ENCODE peak calls at places on chromosomes 6 and 20, in nine cellular contexts. V is Daoy, D is ELF-1, C is activated T-cell treated with anti-CD3 and anti-CD28 coated beads for 1 hour, F is prostate gland, N is activated gamma-delta T cell treated with Interleukin-2 at 50 U/mL for 16 hours, X is body of pancreas, Z is ascending aorta, I is A549. S is an unnamed sample.

GRCh38 chr6:142444388-142444787 is 142.6 kb downstream of the ADGRG6 start:
- DNase-seq in C (no peak), Z (no peak), I (no peak), N (no peak), X (no peak), D (no peak), V (no peak), F (no peak), S (no peak)

GRCh38 chr20:8427419-8428065 is 295.5 kb downstream of the PLCB1 start:
- DNase-seq in Z (no peak), N (no peak), V (no peak), C (no peak), I (no peak), X (no peak), F (no peak), D (no peak), S (no peak)

GRCh38 chr6:162942860-162943259 is 215.1 kb downstream of the PACRG start:
- DNase-seq in X (no peak), Z (no peak), F (no peak), I (no peak), D (peak), N (no peak), C (no peak), V (peak), S (no peak)

GRCh38 chr6:116190550-116190949 is 63.3 kb downstream of the TSPYL4 start:
- DNase-seq in Z (no peak), N (no peak), X (peak), V (peak), D (no peak), F (no peak), I (no peak), C (no peak), S (no peak)

GRCh38 chr6:150631283-150631981 is 31.7 kb downstream of the PLEKHG1 start:
- DNase-seq in I (no peak), F (no peak), V (no peak), Z (no peak), C (no peak), N (no peak), X (no peak), D (no peak), S (no peak)

GRCh38 chr6:132907915-132908314 is 93.5 kb downstream of the RPS12 start:
- DNase-seq in X (no peak), V (peak), C (no peak), N (no peak), I (no peak), Z (no peak), D (no peak), F (no peak), S (no peak)

GRCh38 chr6:126696921-126697693 is 357.2 kb downstream of the CENPW start:
- DNase-seq in Z (no peak), F (no peak), V (no peak), C (no peak), I (no peak), X (no peak), D (peak), N (no peak), S (no peak)

GRCh38 chr6:87830834-87831374 is 128.9 kb upstream of the AKIRIN2 start:
- DNase-seq in C (no peak), X (no peak), I (no peak), F (no peak), N (no peak), Z (no peak), D (no peak), V (no peak), S (no peak)

GRCh38 chr20:23246682-23247664 is 103.6 kb upstream of the NXT1 start:
- DNase-seq in I (no peak), V (no peak), X (no peak), C (no peak), Z (peak), N (no peak), D (no peak), F (no peak), S (no peak)

GRCh38 chr6:5766260-5766659 is 240.5 kb downstream of the NRN1 start:
- DNase-seq in D (peak), V (peak), N (no peak), Z (peak), C (no peak), F (no peak), I (no peak), X (no peak), S (no peak)

GRCh38 chr6:40912158-40912946 is 126.7 kb downstream of the UNC5CL start:
- DNase-seq in Z (no peak), C (no peak), N (no peak), X (peak), V (peak), D (peak), I (peak), F (peak), S (no peak)

GRCh38 chr6:114281496-114281895 is 61.3 kb downstream of the HS3ST5 start:
- DNase-seq in X (no peak), N (no peak), D (no peak), C (no peak), I (no peak), Z (no peak), F (no peak), V (no peak), S (no peak)

GRCh38 chr20:54103067-54103761 is 32.8 kb upstream of the BCAS1 start:
- DNase-seq in I (peak), F (peak), C (peak), N (peak), X (peak), D (peak), Z (peak), V (peak), S (peak)

GRCh38 chr6:10248378-10248843 is 166.5 kb downstream of the TFAP2A start:
- DNase-seq in N (no peak), X (no peak), D (peak), V (peak), F (no peak), C (no peak), I (no peak), Z (no peak), S (no peak)

GRCh38 chr6:30360139-30360538 is 15.2 kb downstream of the RPP21 start:
- DNase-seq in C (no peak), F (no peak), D (no peak), Z (no peak), I (no peak), V (no peak), N (no peak), X (no peak), S (no peak)

GRCh38 chr6:1372690-1373089 is 16.7 kb upstream of the FOXF2 start:
- DNase-seq in Z (no peak), I (no peak), C (no peak), D (no peak), X (no peak), N (no peak), V (no peak), F (no peak), S (no peak)

GRCh38 chr20:51876511-51876910 is 74.2 kb upstream of the SALL4 start:
- DNase-seq in X (no peak), V (no peak), I (no peak), N (no peak), D (no peak), Z (no peak), F (no peak), C (no peak), S (no peak)

GRCh38 chr20:13396036-13396435 is 175.0 kb downstream of the ISM1 start:
- DNase-seq in F (no peak), I (no peak), C (no peak), D (no peak), V (no peak), Z (no peak), N (no peak), X (no peak), S (no peak)

GRCh38 chr20:25064561-25064960 is 6.6 kb upstream of the ACSS1 start:
- DNase-seq in F (no peak), Z (peak), X (no peak), C (no peak), I (no peak), N (no peak), V (no peak), D (no peak), S (no peak)

GRCh38 chr6:145034664-145035063 is 700.7 kb downstream of the EPM2A start:
- DNase-seq in Z (no peak), F (no peak), X (no peak), I (no peak), N (no peak), D (no peak), V (no peak), C (no peak), S (no peak)

GRCh38 chr20:35967979-35968640 is at the start of gene CNBD2:
- DNase-seq in D (no peak), N (no peak), C (no peak), I (no peak), V (no peak), X (no peak), F (no peak), Z (no peak), S (no peak)

GRCh38 chr6:157558049-157558448 is 177.1 kb downstream of the ZDHHC14 start:
- DNase-seq in Z (no peak), N (no peak), I (no peak), D (no peak), X (no peak), C (no peak), V (no peak), F (no peak), S (no peak)

GRCh38 chr6:125507987-125508655 is 206.4 kb upstream of the HDDC2 start:
- DNase-seq in N (no peak), F (no peak), Z (no peak), D (no peak), V (peak), I (no peak), X (peak), C (no peak), S (no peak)

GRCh38 chr6:28841290-28841689 is 82.5 kb downstream of the TRIM27 start:
- DNase-seq in X (no peak), D (peak), V (no peak), N (no peak), F (no peak), I (peak), Z (no peak), C (no peak), S (no peak)

GRCh38 chr20:35558981-35559693 is 17.3 kb downstream of the ERGIC3 start:
- DNase-seq in N (no peak), C (no peak), V (no peak), X (no peak), F (no peak), I (no peak), Z (no peak), D (no peak), S (no peak)

GRCh38 chr6:163579880-163580295 is 165.4 kb downstream of the QKI start:
- DNase-seq in I (peak), D (no peak), Z (no peak), X (peak), N (no peak), F (no peak), V (peak), C (no peak), S (no peak)

GRCh38 chr20:53903652-53903987 is 166.8 kb downstream of the BCAS1 start:
- DNase-seq in N (no peak), F (no peak), V (no peak), D (no peak), X (peak), C (no peak), Z (no peak), I (no peak), S (no peak)

GRCh38 chr6:82013561-82014275 is 233.8 kb downstream of the IBTK start:
- DNase-seq in X (no peak), D (no peak), C (no peak), F (no peak), Z (peak), I (no peak), V (peak), N (no peak), S (no peak)

GRCh38 chr6:105900120-105900937 is 185.8 kb upstream of the PRDM1 start:
- DNase-seq in V (no peak), Z (no peak), I (no peak), F (no peak), N (no peak), D (no peak), C (no peak), X (no peak), S (no peak)

GRCh38 chr20:37714973-37715657 is 21.3 kb downstream of the CTNNBL1 start:
- DNase-seq in I (no peak), V (no peak), Z (no peak), N (no peak), X (no peak), F (no peak), D (no peak), C (no peak), S (no peak)

GRCh38 chr6:3421763-3422456 is 34.9 kb downstream of the SLC22A23 start:
- DNase-seq in V (peak), D (peak), F (no peak), N (no peak), I (peak), Z (no peak), C (no peak), X (no peak), S (no peak)

GRCh38 chr6:93105017-93105416 is 314.3 kb downstream of the EPHA7 start:
- DNase-seq in F (no peak), D (no peak), C (no peak), N (no peak), V (no peak), X (no peak), Z (no peak), I (no peak), S (no peak)

GRCh38 chr6:161598896-161599295 is 325.0 kb upstream of the AGPAT4 start:
- DNase-seq in V (no peak), Z (no peak), D (no peak), C (no peak), I (no peak), N (no peak), F (no peak), X (no peak), S (no peak)

GRCh38 chr20:33793011-33793931 is 17.9 kb upstream of the CHMP4B start:
- DNase-seq in Z (no peak), V (no peak), C (no peak), F (peak), D (peak), I (no peak), X (no peak), N (no peak), S (no peak)

S was measured in CD4-positive, alpha-beta T cell.